ENCODE peak calls at places on chromosomes 7 and 10, in five cellular contexts. One of them, this sample, is unnamed.

GRCh38 chr7:34904987-34905386 is 132.3 kb downstream of the DPY19L1 start:
- DNase-seq in fibroblast of lung: no peak
- DNase-seq in GM23338: no peak
- DNase-seq in adrenal gland: no peak
- DNase-seq in mammary epithelial cell: no peak
- DNase-seq in this sample: no peak

GRCh38 chr7:10973942-10974716 is 457 bp downstream of the PHF14 start:
- DNase-seq in GM23338: peak; percentile 65
- DNase-seq in adrenal gland: peak; percentile 30
- DNase-seq in mammary epithelial cell: no peak
- DNase-seq in fibroblast of lung: peak; percentile 49
- DNase-seq in this sample: peak; percentile 27

GRCh38 chr7:151223728-151224127 is 3.3 kb downstream of the ABCF2 start:
- DNase-seq in adrenal gland: no peak
- DNase-seq in fibroblast of lung: no peak
- DNase-seq in mammary epithelial cell: no peak
- DNase-seq in GM23338: no peak
- DNase-seq in this sample: no peak

GRCh38 chr10:14860782-14861181 is 17.9 kb upstream of the SUV39H2 start:
- DNase-seq in adrenal gland: no peak
- DNase-seq in mammary epithelial cell: no peak
- DNase-seq in GM23338: no peak
- DNase-seq in fibroblast of lung: no peak
- DNase-seq in this sample: no peak

GRCh38 chr10:62843591-62843990 is 27.4 kb upstream of the EGR2 start:
- DNase-seq in GM23338: peak; percentile 4
- DNase-seq in mammary epithelial cell: no peak
- DNase-seq in adrenal gland: no peak
- DNase-seq in fibroblast of lung: no peak
- DNase-seq in this sample: no peak

GRCh38 chr7:112937651-112938390 is 147.6 kb upstream of the TMEM168 start:
- DNase-seq in mammary epithelial cell: peak; percentile 27
- DNase-seq in adrenal gland: no peak
- DNase-seq in fibroblast of lung: peak; percentile 59
- DNase-seq in GM23338: no peak
- DNase-seq in this sample: no peak

GRCh38 chr7:121605297-121605640 is 209.2 kb upstream of the FAM3C start:
- DNase-seq in mammary epithelial cell: peak; percentile 46
- DNase-seq in fibroblast of lung: peak; percentile 12
- DNase-seq in GM23338: no peak
- DNase-seq in adrenal gland: no peak
- DNase-seq in this sample: no peak

GRCh38 chr10:102616071-102616770 is 28.1 kb upstream of the TRIM8 start:
- DNase-seq in GM23338: no peak
- DNase-seq in fibroblast of lung: no peak
- DNase-seq in adrenal gland: no peak
- DNase-seq in mammary epithelial cell: no peak
- DNase-seq in this sample: peak; percentile 89

GRCh38 chr7:99571768-99572167 is 13.3 kb downstream of the ZNF655 start:
- DNase-seq in mammary epithelial cell: no peak
- DNase-seq in fibroblast of lung: no peak
- DNase-seq in adrenal gland: no peak
- DNase-seq in GM23338: no peak
- DNase-seq in this sample: no peak

GRCh38 chr7:2732959-2733584 is 45.1 kb downstream of the AMZ1 start:
- DNase-seq in fibroblast of lung: peak; percentile 78
- DNase-seq in GM23338: no peak
- DNase-seq in adrenal gland: peak; percentile 64
- DNase-seq in mammary epithelial cell: no peak
- DNase-seq in this sample: no peak

GRCh38 chr10:62071846-62072281 is 170.4 kb downstream of the ARID5B start:
- DNase-seq in mammary epithelial cell: no peak
- DNase-seq in fibroblast of lung: peak; percentile 81
- DNase-seq in adrenal gland: no peak
- DNase-seq in GM23338: no peak
- DNase-seq in this sample: no peak

GRCh38 chr7:37007319-37007718 is 283.0 kb upstream of the AOAH start:
- DNase-seq in adrenal gland: no peak
- DNase-seq in mammary epithelial cell: no peak
- DNase-seq in GM23338: peak; percentile 44
- DNase-seq in fibroblast of lung: no peak
- DNase-seq in this sample: no peak

GRCh38 chr10:484925-485661 is 204.4 kb downstream of the DIP2C start:
- DNase-seq in mammary epithelial cell: peak; percentile 25
- DNase-seq in fibroblast of lung: no peak
- DNase-seq in GM23338: no peak
- DNase-seq in adrenal gland: peak; percentile 21
- DNase-seq in this sample: no peak

GRCh38 chr7:44257618-44258422 is 57.0 kb downstream of the YKT6 start:
- DNase-seq in adrenal gland: peak; percentile 87
- DNase-seq in GM23338: no peak
- DNase-seq in fibroblast of lung: peak; percentile 89
- DNase-seq in mammary epithelial cell: peak; percentile 66
- DNase-seq in this sample: peak; percentile 90

GRCh38 chr10:34656676-34657075 is 158.4 kb downstream of the PARD3 start:
- DNase-seq in mammary epithelial cell: no peak
- DNase-seq in fibroblast of lung: no peak
- DNase-seq in GM23338: no peak
- DNase-seq in adrenal gland: no peak
- DNase-seq in this sample: no peak

GRCh38 chr10:15245530-15245929 is 77.0 kb upstream of the NMT2 start:
- DNase-seq in fibroblast of lung: no peak
- DNase-seq in GM23338: peak; percentile 55
- DNase-seq in adrenal gland: no peak
- DNase-seq in mammary epithelial cell: no peak
- DNase-seq in this sample: no peak

GRCh38 chr7:98300595-98301372 is 19.3 kb downstream of the BRI3 start:
- DNase-seq in GM23338: no peak
- DNase-seq in adrenal gland: no peak
- DNase-seq in fibroblast of lung: no peak
- DNase-seq in mammary epithelial cell: no peak
- DNase-seq in this sample: no peak

GRCh38 chr7:108407674-108408073 is 48.6 kb downstream of the NRCAM start:
- DNase-seq in mammary epithelial cell: no peak
- DNase-seq in fibroblast of lung: no peak
- DNase-seq in adrenal gland: no peak
- DNase-seq in GM23338: no peak
- DNase-seq in this sample: no peak

GRCh38 chr10:109762556-109762955 is 160.8 kb downstream of the XPNPEP1 start:
- DNase-seq in GM23338: no peak
- DNase-seq in fibroblast of lung: no peak
- DNase-seq in adrenal gland: no peak
- DNase-seq in mammary epithelial cell: no peak
- DNase-seq in this sample: peak; percentile 78

GRCh38 chr10:103931603-103932002 is 13.6 kb upstream of the STN1 start:
- DNase-seq in GM23338: no peak
- DNase-seq in mammary epithelial cell: no peak
- DNase-seq in fibroblast of lung: no peak
- DNase-seq in adrenal gland: no peak
- DNase-seq in this sample: no peak

GRCh38 chr7:129532375-129532774 is 30.0 kb downstream of the SMKR1 start:
- DNase-seq in adrenal gland: no peak
- DNase-seq in GM23338: no peak
- DNase-seq in mammary epithelial cell: no peak
- DNase-seq in fibroblast of lung: no peak
- DNase-seq in this sample: no peak

GRCh38 chr10:116477989-116478615 is 50.5 kb downstream of the PNLIPRP3 start:
- DNase-seq in mammary epithelial cell: no peak
- DNase-seq in fibroblast of lung: no peak
- DNase-seq in adrenal gland: no peak
- DNase-seq in GM23338: no peak
- DNase-seq in this sample: no peak

GRCh38 chr10:86950349-86950748 is 7.1 kb downstream of the MMRN2 start:
- DNase-seq in GM23338: no peak
- DNase-seq in adrenal gland: peak; percentile 8
- DNase-seq in mammary epithelial cell: no peak
- DNase-seq in fibroblast of lung: no peak
- DNase-seq in this sample: no peak

GRCh38 chr7:21338728-21339164 is 89.1 kb upstream of the SP4 start:
- DNase-seq in mammary epithelial cell: no peak
- DNase-seq in adrenal gland: no peak
- DNase-seq in fibroblast of lung: no peak
- DNase-seq in GM23338: no peak
- DNase-seq in this sample: no peak

GRCh38 chr10:73920084-73920483 is 9.2 kb downstream of the PLAU start:
- DNase-seq in GM23338: peak; percentile 30
- DNase-seq in adrenal gland: peak; percentile 39
- DNase-seq in fibroblast of lung: no peak
- DNase-seq in mammary epithelial cell: peak; percentile 95
- DNase-seq in this sample: no peak

GRCh38 chr7:46494441-46494840 is 573.4 kb upstream of the IGFBP3 start:
- DNase-seq in mammary epithelial cell: no peak
- DNase-seq in GM23338: no peak
- DNase-seq in adrenal gland: no peak
- DNase-seq in fibroblast of lung: no peak
- DNase-seq in this sample: no peak

GRCh38 chr7:3461923-3462322 is 160.9 kb downstream of the SDK1 start:
- DNase-seq in GM23338: no peak
- DNase-seq in fibroblast of lung: no peak
- DNase-seq in adrenal gland: no peak
- DNase-seq in mammary epithelial cell: no peak
- DNase-seq in this sample: no peak

GRCh38 chr7:81064446-81064845 is 145.6 kb upstream of the SEMA3C start:
- DNase-seq in adrenal gland: no peak
- DNase-seq in GM23338: no peak
- DNase-seq in mammary epithelial cell: no peak
- DNase-seq in fibroblast of lung: peak; percentile 19
- DNase-seq in this sample: peak; percentile 76

GRCh38 chr10:47099445-47099844 is 188.2 kb downstream of the PTPN20 start:
- DNase-seq in mammary epithelial cell: no peak
- DNase-seq in adrenal gland: no peak
- DNase-seq in fibroblast of lung: no peak
- DNase-seq in GM23338: no peak
- DNase-seq in this sample: no peak

GRCh38 chr7:96800824-96801223 is 91.2 kb upstream of the SEM1 start:
- DNase-seq in adrenal gland: peak; percentile 22
- DNase-seq in GM23338: no peak
- DNase-seq in mammary epithelial cell: peak; percentile 62
- DNase-seq in fibroblast of lung: no peak
- DNase-seq in this sample: no peak

GRCh38 chr7:89623018-89623672 is 531.1 kb upstream of the STEAP1 start:
- DNase-seq in fibroblast of lung: peak; percentile 8
- DNase-seq in adrenal gland: no peak
- DNase-seq in mammary epithelial cell: peak; percentile 35
- DNase-seq in GM23338: peak; percentile 66
- DNase-seq in this sample: peak; percentile 40

GRCh38 chr10:110184363-110184762 is 23.0 kb upstream of the MXI1 start:
- DNase-seq in fibroblast of lung: no peak
- DNase-seq in GM23338: no peak
- DNase-seq in adrenal gland: no peak
- DNase-seq in mammary epithelial cell: no peak
- DNase-seq in this sample: no peak

GRCh38 chr10:132457328-132458070 is 60.5 kb downstream of the PWWP2B start:
- DNase-seq in adrenal gland: no peak
- DNase-seq in fibroblast of lung: no peak
- DNase-seq in mammary epithelial cell: no peak
- DNase-seq in GM23338: no peak
- DNase-seq in this sample: no peak
- TF ChIP-seq CTCF in adrenal gland: no peak
- TF ChIP-seq CTCF in fibroblast of lung: no peak
- TF ChIP-seq CTCF in mammary epithelial cell: no peak
- TF ChIP-seq CTCF in GM23338: peak; percentile 11
- TF ChIP-seq CTCF in this sample: peak; percentile 8

GRCh38 chr10:10164845-10165244 is 852.8 kb upstream of the CELF2 start:
- DNase-seq in adrenal gland: no peak
- DNase-seq in GM23338: no peak
- DNase-seq in mammary epithelial cell: no peak
- DNase-seq in fibroblast of lung: no peak
- DNase-seq in this sample: no peak

GRCh38 chr10:10165415-10165814 is 852.3 kb upstream of the CELF2 start:
- DNase-seq in GM23338: peak; percentile 55
- DNase-seq in fibroblast of lung: no peak
- DNase-seq in mammary epithelial cell: no peak
- DNase-seq in adrenal gland: no peak
- DNase-seq in this sample: no peak

DNA sequence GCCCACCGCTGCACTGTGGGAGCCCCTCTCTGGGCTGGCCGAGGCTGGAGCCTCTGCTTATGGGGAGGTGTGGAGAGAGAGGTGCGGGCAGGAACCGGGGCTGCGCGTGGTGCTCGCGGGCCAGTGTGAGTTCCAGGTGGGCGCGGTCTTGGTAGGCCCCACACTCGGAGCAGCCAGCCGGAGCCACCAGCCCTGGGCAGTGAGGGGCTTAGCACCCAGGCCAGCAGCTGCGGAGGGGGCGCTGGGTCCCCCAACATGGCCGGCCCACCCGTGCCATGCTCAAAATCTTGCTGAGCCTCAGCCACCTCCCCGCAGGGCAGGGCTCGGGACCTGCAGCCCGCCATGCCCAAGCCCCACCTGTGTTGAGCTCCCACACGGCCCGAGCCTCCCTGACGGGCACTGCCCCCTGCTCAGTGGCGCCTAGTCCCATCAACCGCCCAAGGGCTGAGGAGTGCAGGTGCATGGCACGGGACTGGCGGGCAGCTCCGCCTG is 856.8 kb upstream of the CELF2 start:
- DNase-seq in mammary epithelial cell: no peak
- DNase-seq in fibroblast of lung: no peak
- DNase-seq in adrenal gland: no peak
- DNase-seq in GM23338: no peak
- DNase-seq in this sample: no peak
- H3K4me3 ChIP-seq in mammary epithelial cell: no peak overlapping the region
- H3K4me3 ChIP-seq in fibroblast of lung: no peak overlapping the region
- H3K4me3 ChIP-seq in adrenal gland: no peak overlapping the region
- H3K4me3 ChIP-seq in GM23338: no peak overlapping the region
- H3K4me3 ChIP-seq in this sample: no peak overlapping the region

DNA sequence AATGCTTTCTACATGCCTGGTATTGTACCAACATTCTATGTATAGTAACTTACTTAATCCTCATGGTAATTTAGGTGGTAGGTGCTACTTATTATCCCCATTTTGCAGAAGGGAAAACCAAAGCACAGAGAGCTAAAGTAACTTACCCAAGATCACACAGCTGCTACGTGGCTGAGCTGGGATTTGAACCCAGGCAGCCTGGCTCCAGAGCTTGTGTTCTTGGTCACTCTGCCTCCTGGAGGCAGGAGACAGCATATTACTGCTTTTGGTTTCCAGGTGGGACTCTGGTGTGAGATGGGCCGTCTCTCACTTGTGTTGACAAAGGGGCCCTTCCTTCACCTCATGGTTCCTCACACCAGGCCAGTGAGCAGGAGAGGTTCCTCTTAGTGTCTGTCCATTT is 79.8 kb upstream of the PPIF start:
- DNase-seq in adrenal gland: no peak
- DNase-seq in GM23338: no peak
- DNase-seq in mammary epithelial cell: no peak
- DNase-seq in fibroblast of lung: no peak
- DNase-seq in this sample: no peak
- H3K27ac ChIP-seq in adrenal gland: peak overlapping the region; percentile 96
- H3K27ac ChIP-seq in GM23338: no peak overlapping the region
- H3K27ac ChIP-seq in mammary epithelial cell: no peak overlapping the region
- H3K27ac ChIP-seq in fibroblast of lung: peak overlapping the region; percentile 92
- H3K27ac ChIP-seq in this sample: no peak overlapping the region

GRCh38 chr7:25216837-25217236 is 11.4 kb downstream of the NPVF start:
- DNase-seq in mammary epithelial cell: peak; percentile 20
- DNase-seq in GM23338: peak; percentile 72
- DNase-seq in fibroblast of lung: peak; percentile 23
- DNase-seq in adrenal gland: no peak
- DNase-seq in this sample: no peak

GRCh38 chr7:25221009-25221408 is 7.3 kb downstream of the NPVF start:
- DNase-seq in mammary epithelial cell: no peak
- DNase-seq in fibroblast of lung: no peak
- DNase-seq in GM23338: no peak
- DNase-seq in adrenal gland: no peak
- DNase-seq in this sample: no peak

GRCh38 chr7:25215694-25216335 is 12.5 kb downstream of the NPVF start:
- DNase-seq in fibroblast of lung: no peak
- DNase-seq in adrenal gland: no peak
- DNase-seq in mammary epithelial cell: no peak
- DNase-seq in GM23338: peak; percentile 41
- DNase-seq in this sample: no peak
- TF ChIP-seq CTCF in fibroblast of lung: no peak
- TF ChIP-seq CTCF in adrenal gland: no peak
- TF ChIP-seq CTCF in mammary epithelial cell: no peak
- TF ChIP-seq CTCF in GM23338: peak; percentile 46
- TF ChIP-seq CTCF in this sample: no peak

This sample was measured in WERI-Rb-1.